ENCODE peak calls at places on chromosomes 6 and 20, in five cellular contexts. U is astrocyte of the spinal cord, O is psoas muscle, K is AG04449, T is endothelial cell. B is an unnamed sample.
A peak's percentile ranks its signal among the peaks of the same experiment; 100 is the strongest.

GRCh38 chr6:56911847-56912246 is 43.1 kb upstream of the BEND6 start:
- DNase-seq in U (peak; percentile 71), O (no peak), K (peak; percentile 31), T (no peak), B (no peak)

GRCh38 chr6:81876977-81877376 is 124.5 kb upstream of the TENT5A start:
- DNase-seq in U (no peak), O (no peak), K (no peak), T (no peak), B (no peak)

GRCh38 chr6:36349240-36349639 is 12.6 kb upstream of the BNIP5 start:
- DNase-seq in U (no peak), O (no peak), K (no peak), T (no peak), B (no peak)

GRCh38 chr6:131972761-131973160 is 21.6 kb upstream of the CCN2 start:
- DNase-seq in U (no peak), O (no peak), K (no peak), T (no peak), B (no peak)

GRCh38 chr20:44888226-44889103 is 3.0 kb downstream of the YWHAB start:
- DNase-seq in U (no peak), O (no peak), K (no peak), T (no peak), B (no peak)

GRCh38 chr6:3022765-3023662 is 23.3 kb downstream of the NQO2 start:
- DNase-seq in U (no peak), O (peak; percentile 35), K (no peak), T (no peak), B (no peak)

GRCh38 chr6:13593720-13594119 is 19.3 kb downstream of the SIRT5 start:
- DNase-seq in U (no peak), O (no peak), K (no peak), T (no peak), B (no peak)

GRCh38 chr6:41406821-41407787 is 71.7 kb downstream of the NCR2 start:
- DNase-seq in U (no peak), O (no peak), K (no peak), T (no peak), B (no peak)

GRCh38 chr6:166435574-166435973 is 52.8 kb upstream of the MPC1 start:
- DNase-seq in U (no peak), O (no peak), K (no peak), T (no peak), B (no peak)

GRCh38 chr6:92122746-92123145 is 1296.6 kb downstream of the EPHA7 start:
- DNase-seq in U (peak; percentile 2), O (no peak), K (no peak), T (no peak), B (no peak)
- TF ChIP-seq CTCF in U (peak; percentile 30), O (peak; percentile 6), K (no peak), T (peak; percentile 47), B (peak; percentile 13)

DNA sequence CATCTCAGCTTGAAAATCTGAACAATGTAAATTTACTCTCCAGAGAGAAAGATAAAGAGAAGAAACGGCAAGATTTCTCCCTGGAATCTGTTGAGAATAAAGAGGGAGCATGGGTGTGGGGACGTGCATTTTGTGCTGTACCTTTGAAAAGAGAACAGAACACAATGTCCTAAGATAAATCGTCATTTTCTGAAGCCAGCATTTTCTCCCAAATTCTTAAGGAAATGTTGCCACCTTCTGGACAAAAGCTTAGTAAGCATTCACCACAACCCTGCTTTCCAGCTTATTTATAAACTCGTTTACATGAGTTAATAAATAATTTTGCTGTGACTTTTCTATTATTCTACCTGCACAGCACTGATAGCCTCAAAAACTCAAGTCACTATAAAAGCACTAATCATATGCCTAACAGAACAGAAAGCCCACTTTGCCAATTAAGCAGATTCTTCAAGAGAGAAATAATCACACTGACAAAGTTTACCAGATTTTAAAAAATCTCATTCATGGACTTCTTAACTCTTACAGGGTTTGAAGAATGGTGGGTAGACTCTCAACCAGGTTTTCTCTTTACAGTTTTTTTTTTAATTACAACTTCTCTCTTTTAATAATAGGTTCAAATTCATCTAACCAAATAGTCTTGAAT is 155.8 kb downstream of the MBOAT1 start:
- DNase-seq in U (peak; percentile 66), O (no peak), K (peak; percentile 12), T (peak; percentile 35), B (peak; percentile 34)
- TF ChIP-seq CTCF in U (peak; percentile 51), O (peak; percentile 37), K (peak; percentile 31), T (peak; percentile 34), B (peak; percentile 23)

GRCh38 chr20:60868316-60868891 is 383.7 kb upstream of the CDH4 start:
- DNase-seq in U (no peak), O (no peak), K (no peak), T (no peak), B (no peak)

GRCh38 chr20:60870040-60870439 is 382.0 kb upstream of the CDH4 start:
- DNase-seq in U (no peak), O (no peak), K (no peak), T (no peak), B (no peak)

GRCh38 chr20:60867589-60867988 is 384.5 kb upstream of the CDH4 start:
- DNase-seq in U (no peak), O (no peak), K (no peak), T (no peak), B (no peak)

GRCh38 chr20:60869626-60870025 is 382.4 kb upstream of the CDH4 start:
- DNase-seq in U (no peak), O (no peak), K (no peak), T (no peak), B (no peak)

DNA sequence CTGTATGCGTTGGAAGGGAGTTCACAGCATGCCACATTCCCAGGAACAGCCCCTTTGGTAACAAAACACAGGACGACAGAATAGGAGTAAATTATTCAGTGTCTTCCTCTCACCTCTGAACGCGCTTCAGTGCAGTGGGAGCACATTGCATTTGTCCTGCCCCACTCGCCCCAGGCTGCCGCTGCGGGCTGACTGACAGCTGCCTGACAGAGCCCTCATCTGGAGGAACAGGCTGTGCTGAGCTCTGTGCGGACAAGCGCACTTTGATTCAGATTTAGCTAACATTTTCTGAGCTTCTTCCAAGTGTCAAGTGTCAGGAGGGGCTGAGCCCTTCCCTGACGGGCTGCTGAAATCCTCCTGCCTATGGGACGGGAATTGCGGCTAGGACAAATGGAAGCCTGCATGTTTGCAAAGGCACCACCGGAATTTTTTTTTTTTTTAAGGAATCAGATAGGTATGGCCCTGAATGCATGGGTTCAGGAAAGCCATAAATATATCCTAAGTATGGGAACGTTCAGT is 383.0 kb upstream of the CDH4 start:
- DNase-seq in U (no peak), O (no peak), K (no peak), T (no peak), B (no peak)
- TF ChIP-seq CTCF in U (no peak), O (no peak), K (no peak), T (no peak), B (no peak)

GRCh38 chr6:89944826-89945407 is 50.6 kb downstream of the GJA10 start:
- DNase-seq in U (no peak), O (no peak), K (no peak), T (no peak), B (no peak)
- TF ChIP-seq CTCF in U (peak; percentile 36), O (peak; percentile 40), K (peak; percentile 21), T (peak; percentile 74), B (no peak)

GRCh38 chr20:23420943-23421925 is at the start of gene NAPB:
- DNase-seq in U (peak; percentile 93), O (peak; percentile 96), K (no peak), T (peak; percentile 95), B (peak; percentile 96)
- TF ChIP-seq CTCF in U (peak; percentile 40), O (peak; percentile 61), K (peak; percentile 67), T (peak; percentile 29), B (peak; percentile 22)

DNA sequence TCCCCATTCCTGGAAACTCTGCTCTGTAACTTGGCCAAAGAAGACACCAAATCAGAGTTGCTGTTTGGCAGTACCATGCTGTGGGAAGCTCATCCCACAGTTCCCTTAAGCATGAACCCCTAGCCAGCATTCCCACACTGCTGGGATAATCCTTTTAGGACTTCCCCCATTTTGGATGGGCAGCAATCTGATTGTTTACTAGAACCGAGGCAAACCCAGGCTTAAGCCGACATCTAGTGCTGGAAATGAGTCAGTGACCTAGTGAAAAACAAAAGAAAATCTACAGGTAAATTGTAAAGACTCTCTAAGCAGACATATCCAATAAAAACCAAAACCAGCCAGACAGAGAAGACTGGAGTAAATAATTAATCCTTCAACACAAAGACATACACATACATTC is 5.2 kb downstream of the DNAH8 start:
- DNase-seq in U (no peak), O (no peak), K (no peak), T (no peak), B (no peak)
- TF ChIP-seq CTCF in U (no peak), O (no peak), K (no peak), T (no peak), B (no peak)

GRCh38 chr20:41089555-41089954 is 47.8 kb upstream of the PLCG1 start:
- DNase-seq in U (no peak), O (no peak), K (no peak), T (no peak), B (no peak)
- TF ChIP-seq CTCF in U (peak; percentile 6), O (no peak), K (no peak), T (no peak), B (no peak)

DNA sequence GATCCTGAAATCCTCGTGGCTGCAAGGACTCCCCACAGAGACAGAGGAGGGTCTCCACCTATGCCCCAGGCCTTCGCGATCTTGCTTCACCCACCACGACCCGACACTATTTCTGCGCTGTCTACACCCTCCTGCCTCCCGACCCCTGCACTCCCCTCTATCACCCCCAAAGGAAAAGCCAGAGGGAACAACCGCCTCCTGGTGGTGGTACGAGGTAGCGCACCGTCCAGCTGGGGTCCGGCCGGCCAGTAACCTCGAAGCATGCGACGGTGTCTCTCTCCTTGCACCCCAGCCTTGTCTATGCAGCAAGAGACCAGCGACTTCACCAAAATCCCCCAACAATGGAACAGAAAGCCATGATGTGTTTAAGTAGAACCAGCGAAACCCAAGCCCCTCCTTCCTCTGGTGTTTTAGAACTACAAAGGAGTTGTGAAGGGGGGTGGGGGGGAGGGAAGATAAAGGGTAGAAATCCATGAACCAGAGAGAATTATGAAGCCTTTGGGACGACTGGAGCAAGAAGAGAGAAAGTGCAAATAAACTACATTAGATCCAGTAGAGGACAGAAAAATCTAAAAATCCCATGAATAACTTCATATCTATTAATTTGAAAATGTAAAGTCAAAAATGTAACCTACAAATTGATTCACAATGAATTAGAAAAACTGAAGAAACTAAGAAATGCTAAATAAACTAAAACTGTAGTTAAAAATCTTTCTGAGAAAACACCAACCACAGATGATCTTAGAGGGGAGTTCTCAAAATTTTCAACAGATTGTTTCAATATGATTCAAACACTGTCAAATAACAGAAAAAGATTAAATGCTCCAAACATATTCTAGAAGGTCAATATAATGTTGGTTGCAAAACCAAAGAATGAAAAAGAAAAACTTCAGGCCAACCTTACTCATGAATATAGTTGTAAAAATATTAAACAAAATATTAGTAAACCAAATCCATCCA is 168.0 kb downstream of the CDK19 start:
- DNase-seq in U (no peak), O (no peak), K (no peak), T (no peak), B (no peak)
- TF ChIP-seq CTCF in U (peak; percentile 44), O (no peak), K (peak; percentile 9), T (peak; percentile 49), B (peak; percentile 17)

DNA sequence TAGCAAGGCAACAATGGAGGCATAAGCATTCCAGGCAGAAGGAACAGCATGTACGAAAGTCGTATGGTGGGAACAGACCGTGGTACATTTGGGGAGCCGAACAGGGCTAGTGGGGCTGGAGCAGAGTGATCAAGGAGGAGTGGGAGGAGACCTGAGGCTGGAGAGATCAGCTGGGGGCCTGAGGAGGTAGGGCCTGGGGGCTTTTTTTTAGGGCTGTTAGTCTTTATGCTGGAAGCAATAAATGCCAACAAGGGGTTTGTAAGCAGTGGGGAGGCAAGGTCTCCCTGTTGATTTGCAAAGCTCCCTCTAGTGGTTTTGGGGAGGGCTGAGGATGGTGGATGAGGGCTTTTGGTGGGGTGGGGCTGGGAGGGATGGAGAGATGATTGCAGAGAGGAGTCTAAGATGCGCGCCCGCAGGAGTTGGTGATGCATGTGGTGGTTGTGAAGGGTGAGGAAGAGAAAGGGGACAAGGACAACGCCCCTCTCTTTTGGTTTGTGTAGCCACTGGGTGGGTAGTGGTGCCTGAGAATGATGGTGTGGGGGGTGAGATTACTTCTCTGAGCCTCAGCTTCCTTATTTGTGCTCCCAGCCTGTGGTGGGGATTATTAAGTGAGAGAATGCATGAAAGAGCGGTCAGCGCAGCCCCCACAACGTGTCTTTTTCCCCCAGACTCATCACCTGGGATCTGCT is 74.1 kb upstream of the TOX2 start:
- DNase-seq in U (no peak), O (no peak), K (no peak), T (peak; percentile 17), B (peak; percentile 75)
- TF ChIP-seq CTCF in U (peak; percentile 56), O (no peak), K (peak; percentile 50), T (no peak), B (peak; percentile 45)

B was measured in GM10248.